ENCODE peak calls at places on chromosomes 7 and 10, in five cellular contexts. Z is PC-9, L is GM23248, J is hepatocyte, I is PC-3. B is an unnamed sample.

GRCh38 chr10:51501396-51501795 is 198.0 kb downstream of the CSTF2T start:
- DNase-seq in Z (no peak), L (peak; percentile 63), J (no peak), I (no peak), B (no peak)

GRCh38 chr7:148020679-148021078 is 569.9 kb upstream of the C7orf33 start:
- DNase-seq in Z (no peak), L (no peak), J (no peak), I (no peak), B (no peak)

GRCh38 chr7:118436663-118437062 is 212.2 kb downstream of the ANKRD7 start:
- DNase-seq in Z (no peak), L (no peak), J (no peak), I (no peak), B (no peak)

GRCh38 chr7:116802784-116803183 is 59.6 kb upstream of the CAPZA2 start:
- DNase-seq in Z (peak; percentile 25), L (peak; percentile 93), J (peak; percentile 75), I (peak; percentile 74), B (peak; percentile 86)

GRCh38 chr10:29849434-29849833 is 210.0 kb downstream of the JCAD start:
- DNase-seq in Z (no peak), L (peak; percentile 49), J (no peak), I (peak; percentile 9), B (no peak)

GRCh38 chr7:94440460-94441039 is 45.9 kb downstream of the COL1A2 start:
- DNase-seq in Z (no peak), L (peak; percentile 30), J (peak; percentile 43), I (no peak), B (no peak)

GRCh38 chr7:142908921-142909870 is 23.7 kb upstream of the TRPV6 start:
- DNase-seq in Z (no peak), L (peak; percentile 12), J (peak; percentile 42), I (no peak), B (peak; percentile 57)

GRCh38 chr7:6497994-6498393 is 50.2 kb upstream of the DAGLB start:
- DNase-seq in Z (no peak), L (no peak), J (no peak), I (no peak), B (no peak)

GRCh38 chr7:47962262-47962661 is 14.0 kb upstream of the PKD1L1 start:
- DNase-seq in Z (no peak), L (no peak), J (no peak), I (no peak), B (no peak)

GRCh38 chr7:49866076-49866735 is 92.8 kb downstream of the VWC2 start:
- DNase-seq in Z (no peak), L (no peak), J (no peak), I (no peak), B (no peak)

GRCh38 chr10:129866894-129867293 is 97.2 kb downstream of the EBF3 start:
- DNase-seq in Z (no peak), L (no peak), J (no peak), I (no peak), B (no peak)

GRCh38 chr10:78385599-78385998 is 351.9 kb downstream of the RPS24 start:
- DNase-seq in Z (no peak), L (no peak), J (no peak), I (no peak), B (no peak)

GRCh38 chr10:102555781-102556328 is 52.1 kb downstream of the SUFU start:
- DNase-seq in Z (no peak), L (peak; percentile 94), J (peak; percentile 52), I (no peak), B (no peak)

GRCh38 chr10:43904831-43905230 is 256.1 kb upstream of the ZNF32 start:
- DNase-seq in Z (no peak), L (no peak), J (no peak), I (no peak), B (no peak)

GRCh38 chr10:71302874-71303568 is 16.0 kb upstream of the SLC29A3 start:
- DNase-seq in Z (no peak), L (peak; percentile 69), J (peak; percentile 80), I (peak; percentile 64), B (peak; percentile 68)

GRCh38 chr7:113809591-113809990 is 109.2 kb downstream of the PPP1R3A start:
- DNase-seq in Z (no peak), L (no peak), J (no peak), I (no peak), B (no peak)

GRCh38 chr10:133373104-133373624 is at the start of gene ECHS1:
- DNase-seq in Z (peak; percentile 93), L (peak; percentile 98), J (peak; percentile 98), I (peak; percentile 89), B (peak; percentile 86)

GRCh38 chr10:17290226-17290625 is 62.2 kb downstream of the VIM start:
- DNase-seq in Z (peak; percentile 10), L (peak; percentile 43), J (no peak), I (peak; percentile 63), B (no peak)

GRCh38 chr7:102273749-102274712 is 12.6 kb upstream of the SH2B2 start:
- DNase-seq in Z (peak; percentile 96), L (peak; percentile 54), J (peak; percentile 79), I (peak; percentile 54), B (no peak)

GRCh38 chr7:127968547-127968946 is 62.7 kb downstream of the LRRC4 start:
- DNase-seq in Z (no peak), L (no peak), J (no peak), I (no peak), B (no peak)

GRCh38 chr10:98340261-98340675 is 72.3 kb upstream of the LOXL4 start:
- DNase-seq in Z (no peak), L (peak; percentile 69), J (no peak), I (peak; percentile 20), B (peak; percentile 85)

GRCh38 chr10:73915206-73915851 is 4.4 kb downstream of the PLAU start:
- DNase-seq in Z (no peak), L (no peak), J (no peak), I (peak; percentile 70), B (no peak)

GRCh38 chr10:73917566-73918305 is 6.8 kb downstream of the PLAU start:
- DNase-seq in Z (no peak), L (no peak), J (no peak), I (peak; percentile 72), B (no peak)

GRCh38 chr10:73914036-73914435 is 3.1 kb downstream of the PLAU start:
- DNase-seq in Z (no peak), L (no peak), J (no peak), I (no peak), B (no peak)

GRCh38 chr10:73920084-73920483 is 9.2 kb downstream of the PLAU start:
- DNase-seq in Z (no peak), L (peak; percentile 50), J (no peak), I (peak; percentile 67), B (peak; percentile 61)

GRCh38 chr10:73916761-73917470 is 6.0 kb downstream of the PLAU start:
- DNase-seq in Z (no peak), L (no peak), J (no peak), I (peak; percentile 50), B (peak; percentile 50)
- H3K9me2 ChIP-seq in Z (no peaks in the 10 kb centered on the region), L (no peaks in the 10 kb centered on the region), J (no peaks in the 10 kb centered on the region), I (no peaks in the 10 kb centered on the region), B (no peaks in the 10 kb centered on the region)

GRCh38 chr10:124597677-124598165 is 136.1 kb downstream of the LHPP start:
- DNase-seq in Z (no peak), L (no peak), J (no peak), I (no peak), B (no peak)
- H3K4me1 ChIP-seq in Z (no peaks in the 10 kb centered on the region), L (no peaks in the 10 kb centered on the region), J (no peaks in the 10 kb centered on the region), I (no peaks in the 10 kb centered on the region), B (no peaks in the 10 kb centered on the region)

GRCh38 chr10:22435650-22436049 is 90.4 kb downstream of the SPAG6 start:
- DNase-seq in Z (no peak), L (no peak), J (no peak), I (peak; percentile 16), B (no peak)

GRCh38 chr10:22436526-22436892 is 91.2 kb downstream of the SPAG6 start:
- DNase-seq in Z (no peak), L (no peak), J (no peak), I (no peak), B (no peak)

GRCh38 chr10:22436893-22437619 is 91.8 kb downstream of the SPAG6 start:
- DNase-seq in Z (peak; percentile 62), L (peak; percentile 90), J (peak; percentile 93), I (peak; percentile 80), B (peak; percentile 91)

GRCh38 chr10:22438714-22439113 is 93.4 kb downstream of the SPAG6 start:
- DNase-seq in Z (no peak), L (no peak), J (no peak), I (no peak), B (no peak)

GRCh38 chr10:22437620-22438588 is 92.6 kb downstream of the SPAG6 start:
- DNase-seq in Z (no peak), L (peak; percentile 63), J (peak; percentile 54), I (peak; percentile 49), B (peak; percentile 7)
- H3K9me2 ChIP-seq in Z (no peaks in the 10 kb centered on the region), L (no peaks in the 10 kb centered on the region), J (no peaks in the 10 kb centered on the region), I (no peaks in the 10 kb centered on the region), B (no peaks in the 10 kb centered on the region)

GRCh38 chr7:44975331-44976039 is 3.3 kb downstream of the MYO1G start:
- DNase-seq in Z (no peak), L (no peak), J (no peak), I (no peak), B (no peak)

GRCh38 chr7:44972562-44972961 is 6.3 kb downstream of the MYO1G start:
- DNase-seq in Z (no peak), L (no peak), J (no peak), I (no peak), B (no peak)

GRCh38 chr7:44974549-44974948 is 4.3 kb downstream of the MYO1G start:
- DNase-seq in Z (no peak), L (no peak), J (no peak), I (no peak), B (no peak)

GRCh38 chr7:44971991-44972441 is 6.8 kb downstream of the MYO1G start:
- DNase-seq in Z (no peak), L (no peak), J (no peak), I (no peak), B (no peak)

GRCh38 chr7:44973610-44974401 is 5.0 kb downstream of the MYO1G start:
- DNase-seq in Z (peak; percentile 50), L (peak; percentile 66), J (peak; percentile 76), I (no peak), B (peak; percentile 72)
- H3K4me1 ChIP-seq in Z (no peaks in the 10 kb centered on the region), L (no peaks in the 10 kb centered on the region), J (no peaks in the 10 kb centered on the region), I (no peaks in the 10 kb centered on the region), B (peaks cover 6% of the 10 kb centered on the region)

DNA sequence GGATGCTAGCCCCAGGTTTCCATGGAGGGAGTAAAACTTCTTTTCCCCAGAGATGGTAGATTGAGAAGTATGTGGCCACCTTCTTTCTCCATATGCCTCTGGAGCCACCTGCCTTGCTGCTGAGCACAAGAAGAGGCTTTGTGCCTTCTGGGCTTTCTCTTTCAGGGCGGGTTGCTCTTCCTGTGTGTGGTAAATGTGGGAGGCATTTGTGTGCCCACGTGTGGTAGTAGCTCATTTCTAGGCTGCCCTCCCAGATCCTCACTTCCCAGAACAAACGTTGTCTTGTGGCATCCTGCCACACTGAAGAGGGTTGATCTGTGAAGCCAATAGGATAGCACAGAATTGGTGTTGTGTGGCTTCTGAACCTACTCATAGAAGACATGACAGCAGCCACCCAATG is 342.0 kb upstream of the PODXL start:
- DNase-seq in Z (no peak), L (peak; percentile 66), J (no peak), I (peak; percentile 15), B (no peak)
- H3K9me2 ChIP-seq in Z (no peaks in the 10 kb centered on the region), L (no peaks in the 10 kb centered on the region), J (no peaks in the 10 kb centered on the region), I (no peaks in the 10 kb centered on the region), B (no peaks in the 10 kb centered on the region)